ENCODE peak calls at places on chromosomes 16 and 17, in five cellular contexts. L, Z, B, K and Y are unnamed samples.

GRCh38 chr17:14205380-14205779 is 31.3 kb downstream of the CDRT15 start:
- DNase-seq in B (no peak), Z (no peak), L (no peak), K (no peak), Y (no peak)

GRCh38 chr17:41076788-41077187 is 7.2 kb upstream of the KRTAP4-7 start:
- DNase-seq in Z (no peak), B (no peak), L (no peak), K (no peak), Y (no peak)

GRCh38 chr17:55383771-55384679 is 37.6 kb downstream of the MMD start:
- DNase-seq in Z (no peak), K (peak; percentile 65), L (no peak), B (no peak), Y (peak; percentile 26)

GRCh38 chr16:23987443-23987842 is 151.7 kb downstream of the PRKCB start:
- DNase-seq in L (peak; percentile 76), B (no peak), K (no peak), Z (no peak), Y (no peak)

GRCh38 chr16:50821586-50821985 is 79.7 kb downstream of the CYLD start:
- DNase-seq in K (no peak), B (no peak), L (no peak), Z (no peak), Y (no peak)

GRCh38 chr16:69773255-69773947 is 11.3 kb downstream of the WWP2 start:
- DNase-seq in Z (peak; percentile 23), L (no peak), K (no peak), B (no peak), Y (no peak)

GRCh38 chr16:57394444-57394843 is 10.1 kb upstream of the CCL17 start:
- DNase-seq in K (peak; percentile 45), Z (peak; percentile 46), L (no peak), B (no peak), Y (peak; percentile 31)

GRCh38 chr17:28460901-28461300 is 12.5 kb upstream of the SLC13A2 start:
- DNase-seq in Z (no peak), K (no peak), L (no peak), B (no peak), Y (no peak)

GRCh38 chr16:17357302-17358062 is 113.3 kb downstream of the XYLT1 start:
- DNase-seq in L (no peak), B (no peak), K (no peak), Z (no peak), Y (no peak)

GRCh38 chr17:31802502-31802901 is 56.5 kb downstream of the COPRS start:
- DNase-seq in B (no peak), K (peak; percentile 11), Z (peak; percentile 20), L (no peak), Y (no peak)

GRCh38 chr17:27288183-27288582 is 5.7 kb upstream of the WSB1 start:
- DNase-seq in Z (no peak), L (no peak), K (no peak), B (no peak), Y (no peak)

GRCh38 chr16:66426112-66427035 is 721 bp upstream of the BEAN1 start:
- DNase-seq in B (no peak), L (no peak), Z (no peak), K (peak; percentile 22), Y (no peak)

GRCh38 chr16:81035398-81035974 is at the start of gene ATMIN:
- DNase-seq in B (peak; percentile 93), L (peak; percentile 15), K (peak; percentile 90), Z (peak; percentile 84), Y (peak; percentile 66)

GRCh38 chr17:57281887-57282653 is 25.7 kb downstream of the MSI2 start:
- DNase-seq in L (no peak), Z (peak; percentile 36), K (no peak), B (no peak), Y (no peak)

GRCh38 chr16:54576776-54577175 is 290.2 kb upstream of the IRX3 start:
- DNase-seq in B (no peak), L (no peak), Z (no peak), K (no peak), Y (no peak)

GRCh38 chr17:59154721-59155438 is at the start of gene SKA2:
- DNase-seq in L (peak; percentile 100), B (peak; percentile 96), K (peak; percentile 98), Z (no peak), Y (no peak)

GRCh38 chr16:47229053-47229640 is 85.4 kb upstream of the NETO2 start:
- DNase-seq in L (no peak), Z (no peak), B (no peak), K (no peak), Y (no peak)

GRCh38 chr17:27224526-27225315 is 69.2 kb upstream of the WSB1 start:
- DNase-seq in Z (peak; percentile 69), B (no peak), K (no peak), L (no peak), Y (no peak)

GRCh38 chr16:11668590-11669379 is 530 bp downstream of the SNN start:
- DNase-seq in B (no peak), K (peak; percentile 22), L (no peak), Z (no peak), Y (no peak)

GRCh38 chr16:47852991-47853390 is 302.8 kb downstream of the ABCC12 start:
- DNase-seq in B (no peak), L (no peak), K (no peak), Z (no peak), Y (no peak)

GRCh38 chr16:23145186-23145585 is 4.1 kb downstream of the USP31 start:
- DNase-seq in K (no peak), Z (no peak), B (no peak), L (no peak), Y (no peak)

GRCh38 chr17:42408076-42408475 is 15.0 kb downstream of the CAVIN1 start:
- DNase-seq in L (no peak), B (no peak), K (no peak), Z (no peak), Y (peak; percentile 64)

GRCh38 chr17:81484195-81484979 is 28.2 kb downstream of the ACTG1 start:
- DNase-seq in Z (peak; percentile 82), B (peak; percentile 91), L (peak; percentile 17), K (peak; percentile 90), Y (peak; percentile 77)

GRCh38 chr17:50430731-50431130 is 4.7 kb downstream of the ACSF2 start:
- DNase-seq in Z (no peak), K (no peak), L (no peak), B (no peak), Y (no peak)

GRCh38 chr17:31379796-31380195 is 11.7 kb upstream of the RAB11FIP4 start:
- DNase-seq in Z (no peak), L (no peak), B (no peak), K (no peak), Y (no peak)

GRCh38 chr17:2194778-2195417 is 108.7 kb downstream of the SMG6 start:
- DNase-seq in L (no peak), K (no peak), B (no peak), Z (no peak), Y (no peak)

GRCh38 chr17:73586921-73587680 is 57.1 kb downstream of the SDK2 start:
- DNase-seq in K (peak; percentile 53), L (no peak), Z (no peak), B (no peak), Y (no peak)

DNA sequence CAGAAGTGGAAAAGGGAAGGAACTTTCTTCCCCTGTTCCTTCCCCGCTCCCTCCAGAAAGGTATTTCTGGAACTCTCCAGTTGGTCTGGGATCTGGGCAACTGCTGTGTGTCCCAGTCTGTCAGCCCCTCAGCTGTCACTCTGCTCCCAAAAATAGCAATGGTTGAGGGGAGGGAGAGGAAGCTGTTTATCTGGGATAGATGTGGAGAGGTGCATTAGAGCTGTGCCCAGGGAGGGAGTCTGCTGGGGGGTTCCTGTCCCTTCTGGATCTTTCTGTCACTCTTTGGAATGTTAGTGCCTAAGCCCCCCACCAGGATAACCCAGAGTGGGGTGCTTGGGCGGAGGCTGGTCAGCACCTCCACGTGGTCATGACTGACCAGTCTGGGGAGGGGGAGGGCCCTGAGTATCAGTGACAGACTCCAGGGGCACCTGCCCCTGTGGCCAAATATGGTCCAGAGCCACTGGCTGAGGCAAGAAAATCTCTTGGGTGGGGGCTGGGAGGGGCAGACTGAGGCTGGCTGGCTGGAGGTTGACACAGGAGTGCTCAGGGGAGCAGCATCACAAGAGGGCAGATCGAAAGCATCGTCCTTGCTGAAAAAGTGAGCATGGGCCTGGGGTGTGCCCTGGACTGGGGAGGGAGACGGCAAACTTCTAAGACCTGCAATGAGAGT is at the start of gene UNC45B:
- DNase-seq in K (no peak), L (no peak), B (no peak), Z (no peak), Y (no peak)
- H3K4me3 ChIP-seq in K (no peak within 1 kb of the TSS), L (no peak within 1 kb of the TSS), B (no peak within 1 kb of the TSS), Z (no peak within 1 kb of the TSS), Y (no peak within 1 kb of the TSS)

GRCh38 chr17:38330941-38331411 is 12.8 kb downstream of the GPR179 start:
- DNase-seq in K (no peak), B (no peak), Z (no peak), L (no peak), Y (no peak)

GRCh38 chr17:38336838-38337237 is 6.9 kb downstream of the GPR179 start:
- DNase-seq in Z (no peak), B (no peak), L (no peak), K (no peak), Y (no peak)

GRCh38 chr17:38332735-38333134 is 11.0 kb downstream of the GPR179 start:
- DNase-seq in K (no peak), Z (no peak), L (no peak), B (no peak), Y (no peak)

GRCh38 chr17:38334480-38335364 is 9.0 kb downstream of the GPR179 start:
- DNase-seq in L (no peak), Z (no peak), K (no peak), B (no peak), Y (no peak)

GRCh38 chr17:38333635-38334295 is 10.0 kb downstream of the GPR179 start:
- DNase-seq in L (no peak), Z (peak; percentile 35), K (peak; percentile 43), B (peak; percentile 54), Y (no peak)
- TF ChIP-seq CTCF in L (peak; percentile 67), Z (peak; percentile 79), K (peak; percentile 35), B (peak; percentile 43), Y (peak; percentile 69)

GRCh38 chr17:47707884-47708283 is 13.9 kb downstream of the TBKBP1 start:
- DNase-seq in L (no peak), K (no peak), Z (no peak), B (no peak), Y (no peak)
- H3K4me3 ChIP-seq in L (no peak overlapping the region), K (no peak overlapping the region), Z (no peak overlapping the region), B (no peak overlapping the region), Y (peak overlapping the region; percentile 50)

GRCh38 chr16:286491-287297 is 3.7 kb downstream of the PDIA2 start:
- DNase-seq in B (no peak), Z (no peak), K (no peak), L (no peak), Y (no peak)

GRCh38 chr16:287981-288920 is 5.3 kb downstream of the PDIA2 start:
- DNase-seq in Z (no peak), B (no peak), K (no peak), L (no peak), Y (no peak)

GRCh38 chr16:285146-286055 is 2.4 kb downstream of the PDIA2 start:
- DNase-seq in L (no peak), Z (no peak), K (no peak), B (no peak), Y (no peak)

GRCh38 chr16:289395-289997 is 6.5 kb downstream of the PDIA2 start:
- DNase-seq in Z (no peak), L (no peak), K (no peak), B (no peak), Y (no peak)

DNA sequence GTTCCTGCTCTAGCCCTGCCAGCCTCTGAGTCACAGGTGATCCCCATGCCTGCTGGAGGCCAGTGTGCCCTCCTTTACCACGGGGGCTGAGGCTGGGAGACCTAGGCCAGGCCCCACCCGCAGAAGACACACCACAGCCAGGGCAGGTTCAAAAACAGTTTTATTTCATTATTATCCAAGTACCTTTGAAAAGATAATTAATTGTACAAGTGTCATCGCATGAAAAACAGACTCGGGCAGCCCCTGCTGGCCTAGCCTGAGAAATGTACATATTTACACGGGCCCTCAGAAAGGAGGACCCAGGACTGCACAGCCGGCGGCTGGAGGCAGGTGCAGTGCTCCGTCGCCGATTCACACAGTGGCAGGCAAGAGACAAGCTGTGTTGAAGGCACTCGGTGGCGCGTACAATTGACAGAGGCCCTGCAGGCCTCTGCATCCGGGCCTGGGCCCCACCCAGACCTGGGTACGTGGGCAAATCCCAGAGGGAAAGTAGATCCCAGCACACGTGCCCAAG is 4.4 kb downstream of the PDIA2 start:
- DNase-seq in K (no peak), B (no peak), Z (no peak), L (no peak), Y (no peak)
- TF ChIP-seq CTCF in K (no peak), B (peak; percentile 46), Z (peak; percentile 24), L (no peak), Y (no peak)